ENCODE peak calls at places on chromosomes 12 and 14, in eight cellular contexts. L is glomerular endothelial cell; X is naive B cell; J is KBM-7; D is NCI-H446; U is NCI-H1092; F is NCI-H1436 treated with DMSO at 0.1 percent for 48 hours; T is naive thymus-derived CD4-positive, alpha-beta T cell. Z is an unnamed sample.

GRCh38 chr12:29991924-29992323 is 208.2 kb upstream of the TMTC1 start:
- DNase-seq in L (no peak), X (no peak), J (no peak), D (no peak), U (no peak), F (no peak), T (no peak), Z (no peak)

GRCh38 chr14:41285193-41285748 is 321.4 kb upstream of the LRFN5 start:
- DNase-seq in L (no peak), X (no peak), J (peak; percentile 37), D (peak; percentile 75), U (peak; percentile 4), F (peak; percentile 65), T (no peak), Z (peak; percentile 59)

GRCh38 chr14:80426686-80427085 is 215.4 kb upstream of the DIO2 start:
- DNase-seq in L (no peak), X (no peak), J (no peak), D (no peak), U (no peak), F (no peak), T (no peak), Z (no peak)

GRCh38 chr12:108495054-108495453 is 20.0 kb upstream of the FICD start:
- DNase-seq in L (no peak), X (no peak), J (peak; percentile 47), D (peak; percentile 50), U (no peak), F (no peak), T (no peak), Z (peak; percentile 43)

GRCh38 chr14:68819260-68819691 is 26.4 kb upstream of the ZFP36L1 start:
- DNase-seq in L (no peak), X (no peak), J (no peak), D (no peak), U (no peak), F (no peak), T (no peak), Z (peak; percentile 94)

GRCh38 chr14:91118511-91119068 is 4.7 kb downstream of the DGLUCY start:
- DNase-seq in L (no peak), X (no peak), J (no peak), D (no peak), U (no peak), F (no peak), T (no peak), Z (no peak)

GRCh38 chr14:36662258-36662542 is 540 bp downstream of the PAX9 start:
- DNase-seq in L (no peak), X (no peak), J (no peak), D (no peak), U (no peak), F (no peak), T (no peak), Z (no peak)

GRCh38 chr14:74401504-74402241 is 24.3 kb downstream of the SYNDIG1L start:
- DNase-seq in L (no peak), X (peak; percentile 89), J (peak; percentile 31), D (no peak), U (no peak), F (no peak), T (peak; percentile 61), Z (peak; percentile 12)

GRCh38 chr12:1282670-1283361 is 291.8 kb downstream of the ERC1 start:
- DNase-seq in L (no peak), X (no peak), J (no peak), D (peak; percentile 79), U (no peak), F (no peak), T (no peak), Z (peak; percentile 54)

GRCh38 chr14:69896080-69896479 is 16.9 kb downstream of the SMOC1 start:
- DNase-seq in L (no peak), X (no peak), J (no peak), D (no peak), U (no peak), F (no peak), T (no peak), Z (no peak)

GRCh38 chr12:40446385-40446784 is 221.6 kb downstream of the LRRK2 start:
- DNase-seq in L (no peak), X (no peak), J (peak; percentile 14), D (peak; percentile 35), U (no peak), F (no peak), T (no peak), Z (peak; percentile 63)

GRCh38 chr14:62629070-62629580 is 416.1 kb downstream of the KCNH5 start:
- DNase-seq in L (no peak), X (no peak), J (no peak), D (no peak), U (no peak), F (no peak), T (no peak), Z (peak; percentile 40)

GRCh38 chr14:51086044-51086443 is 8.9 kb downstream of the TRIM9 start:
- DNase-seq in L (no peak), X (no peak), J (no peak), D (no peak), U (no peak), F (no peak), T (no peak), Z (no peak)

GRCh38 chr14:29545714-29546113 is 381.9 kb downstream of the PRKD1 start:
- DNase-seq in L (no peak), X (no peak), J (no peak), D (no peak), U (no peak), F (no peak), T (no peak), Z (no peak)

GRCh38 chr12:113227686-113228391 is 6.6 kb downstream of the TPCN1 start:
- DNase-seq in L (no peak), X (no peak), J (no peak), D (no peak), U (no peak), F (no peak), T (no peak), Z (no peak)

GRCh38 chr12:28780960-28781359 is 368.1 kb upstream of the FAR2 start:
- DNase-seq in L (no peak), X (no peak), J (no peak), D (no peak), U (no peak), F (no peak), T (no peak), Z (no peak)

GRCh38 chr12:31119531-31120211 is 46.0 kb downstream of the DDX11 start:
- DNase-seq in L (no peak), X (peak; percentile 18), J (no peak), D (no peak), U (no peak), F (no peak), T (no peak), Z (peak; percentile 91)

GRCh38 chr14:101705733-101706508 is 55.6 kb upstream of the PPP2R5C start:
- DNase-seq in L (no peak), X (peak; percentile 52), J (no peak), D (no peak), U (no peak), F (no peak), T (peak; percentile 69), Z (peak; percentile 66)

GRCh38 chr12:51814311-51815088 is 34.0 kb downstream of the FIGNL2 start:
- DNase-seq in L (no peak), X (peak; percentile 59), J (peak; percentile 31), D (no peak), U (peak; percentile 25), F (no peak), T (peak; percentile 60), Z (peak; percentile 88)

GRCh38 chr12:91349451-91349850 is 166.8 kb upstream of the DCN start:
- DNase-seq in L (no peak), X (no peak), J (no peak), D (no peak), U (no peak), F (no peak), T (no peak), Z (no peak)

GRCh38 chr12:58920102-58920955 is at the start of gene LRIG3:
- DNase-seq in L (no peak), X (no peak), J (peak; percentile 30), D (peak; percentile 91), U (peak; percentile 20), F (no peak), T (no peak), Z (peak; percentile 97)

GRCh38 chr12:91432079-91432478 is 249.5 kb upstream of the DCN start:
- DNase-seq in L (peak; percentile 70), X (no peak), J (no peak), D (no peak), U (no peak), F (no peak), T (no peak), Z (no peak)

GRCh38 chr14:79543966-79544365 is 667.3 kb downstream of the DIO2 start:
- DNase-seq in L (peak; percentile 1), X (no peak), J (no peak), D (peak; percentile 36), U (no peak), F (no peak), T (no peak), Z (peak; percentile 95)

GRCh38 chr12:62750941-62751843 is 183.8 kb downstream of the PPM1H start:
- DNase-seq in L (no peak), X (no peak), J (no peak), D (no peak), U (no peak), F (no peak), T (no peak), Z (no peak)

GRCh38 chr14:78697341-78697740 is 527.2 kb downstream of the NRXN3 start:
- DNase-seq in L (no peak), X (no peak), J (peak; percentile 24), D (peak; percentile 19), U (peak; percentile 9), F (no peak), T (no peak), Z (peak; percentile 80)

GRCh38 chr12:93223440-93224426 is 154.0 kb upstream of the NUDT4 start:
- DNase-seq in L (no peak), X (no peak), J (no peak), D (peak; percentile 53), U (peak; percentile 13), F (peak; percentile 10), T (no peak), Z (peak; percentile 46)

GRCh38 chr14:94598816-94599655 is 13.2 kb upstream of the SERPINA3 start:
- DNase-seq in L (peak; percentile 68), X (no peak), J (no peak), D (no peak), U (no peak), F (no peak), T (no peak), Z (peak; percentile 43)

GRCh38 chr12:128823916-128824839 is at the start of gene SLC15A4:
- DNase-seq in L (peak; percentile 12), X (peak; percentile 96), J (peak; percentile 88), D (peak; percentile 93), U (peak; percentile 93), F (peak; percentile 76), T (peak; percentile 86), Z (peak; percentile 99)

GRCh38 chr12:47975816-47976215 is 12.4 kb downstream of the TMEM106C start:
- DNase-seq in L (no peak), X (no peak), J (no peak), D (no peak), U (no peak), F (no peak), T (no peak), Z (no peak)

GRCh38 chr12:40146800-40147797 is 41.2 kb upstream of the SLC2A13 start:
- DNase-seq in L (no peak), X (no peak), J (peak; percentile 45), D (no peak), U (no peak), F (no peak), T (peak; percentile 48), Z (peak; percentile 4)

GRCh38 chr12:76799362-76799761 is 35.4 kb downstream of the ZDHHC17 start:
- DNase-seq in L (no peak), X (no peak), J (no peak), D (no peak), U (no peak), F (no peak), T (no peak), Z (no peak)

GRCh38 chr14:68650403-68650994 is 142.4 kb downstream of the ZFP36L1 start:
- DNase-seq in L (no peak), X (no peak), J (no peak), D (no peak), U (no peak), F (no peak), T (no peak), Z (no peak)

Z was measured in NCI-H69.